ENCODE peak calls at places on chromosomes 16 and 17, in four cellular contexts. M is stimulated activated CD4-positive, alpha-beta T cell treated with anti-CD3 and anti-CD28 coated beads, Interleukin-12 subunit alpha, Interleukin-12 subunit beta, amount 100 ng/mL, for 24 hours; H is transverse colon; L is brain microvascular endothelial cell. B is an unnamed sample.

GRCh38 chr17:48225725-48226567 is 118.4 kb downstream of the SNX11 start:
- DNase-seq in M (no peak), H (no peak), L (no peak), B (no peak)

GRCh38 chr17:77237232-77238008 is 96.7 kb downstream of the SEC14L1 start:
- DNase-seq in M (no peak), H (no peak), L (no peak), B (no peak)

GRCh38 chr17:72099919-72100318 is 20.9 kb upstream of the SOX9 start:
- DNase-seq in M (no peak), H (no peak), L (no peak), B (peak)

GRCh38 chr17:76623271-76624146 is 20.0 kb downstream of the ST6GALNAC1 start:
- DNase-seq in M (peak), H (peak), L (peak), B (peak)

GRCh38 chr17:44829558-44830358 is at the start of gene GJC1:
- DNase-seq in M (no peak), H (peak), L (no peak), B (no peak)

GRCh38 chr16:68097088-68097487 is 11.9 kb downstream of the NFATC3 start:
- DNase-seq in M (no peak), H (no peak), L (no peak), B (no peak)

GRCh38 chr17:18862011-18862410 is 4.1 kb downstream of the PRPSAP2 start:
- DNase-seq in M (no peak), H (no peak), L (no peak), B (no peak)

GRCh38 chr17:28474035-28474640 is 694 bp downstream of the SLC13A2 start:
- DNase-seq in M (no peak), H (no peak), L (no peak), B (no peak)

GRCh38 chr16:24906199-24906808 is 60.5 kb downstream of the SLC5A11 start:
- DNase-seq in M (no peak), H (no peak), L (no peak), B (peak)

GRCh38 chr16:10097273-10097672 is 85.0 kb downstream of the GRIN2A start:
- DNase-seq in M (no peak), H (no peak), L (no peak), B (peak)

GRCh38 chr16:88879788-88880055 is 13.3 kb upstream of the PABPN1L start:
- DNase-seq in M (no peak), H (no peak), L (no peak), B (no peak)

B was measured in astrocyte.